ENCODE peak calls at places on chromosomes 3 and 15, in ten cellular contexts. C, L, T, B, V, Z, W, I, E and D are unnamed samples.

GRCh38 chr15:63945005-63945788 is 101.1 kb downstream of the DAPK2 start:
- DNase-seq in C (peak), V (peak), B (peak), L (peak), E (peak), I (peak), Z (peak), T (peak), W (peak), D (peak)

GRCh38 chr3:183695569-183696364 is 1.8 kb upstream of the YEATS2 start:
- DNase-seq in Z (no peak), W (no peak), B (no peak), I (no peak), V (no peak), C (no peak), T (no peak), L (no peak), E (no peak), D (no peak)

GRCh38 chr3:196162679-196163078 is 48.5 kb downstream of the ZDHHC19 start:
- DNase-seq in V (no peak), L (no peak), E (no peak), C (no peak), Z (peak), B (no peak), T (no peak), W (no peak), I (no peak), D (no peak)

GRCh38 chr3:101813817-101814440 is 34.9 kb downstream of the NXPE3 start:
- DNase-seq in E (no peak), Z (no peak), C (peak), V (peak), I (no peak), L (peak), T (no peak), W (peak), B (no peak), D (peak)

GRCh38 chr15:84611631-84612030 is 10.8 kb downstream of the ZSCAN2 start:
- DNase-seq in T (no peak), Z (no peak), I (no peak), B (peak), L (no peak), C (peak), V (peak), E (no peak), W (no peak), D (no peak)

GRCh38 chr3:152737021-152737908 is 97.7 kb upstream of the P2RY1 start:
- DNase-seq in E (no peak), T (peak), B (peak), V (peak), W (no peak), C (peak), I (no peak), Z (no peak), L (peak), D (peak)

GRCh38 chr3:54374214-54374855 is 252.0 kb downstream of the CACNA2D3 start:
- DNase-seq in W (no peak), I (no peak), B (no peak), L (peak), C (no peak), E (no peak), Z (no peak), T (peak), V (no peak), D (no peak)

GRCh38 chr3:121979734-121980449 is 42.2 kb downstream of the ILDR1 start:
- DNase-seq in E (no peak), Z (no peak), L (no peak), I (no peak), C (peak), V (no peak), T (no peak), B (no peak), W (no peak), D (no peak)

GRCh38 chr3:39900462-39901002 is 91.1 kb downstream of the MYRIP start:
- DNase-seq in C (peak), Z (no peak), W (no peak), T (no peak), L (no peak), E (no peak), B (no peak), V (no peak), I (no peak), D (no peak)

GRCh38 chr3:10653241-10653640 is 147.9 kb upstream of the ATP2B2 start:
- DNase-seq in I (no peak), B (no peak), L (no peak), V (no peak), C (no peak), W (no peak), E (no peak), Z (no peak), T (no peak), D (no peak)

GRCh38 chr3:134387293-134387692 is 13.0 kb upstream of the AMOTL2 start:
- DNase-seq in I (no peak), T (no peak), Z (no peak), C (no peak), E (no peak), L (no peak), B (no peak), V (no peak), W (no peak), D (no peak)

GRCh38 chr3:195046441-195046840 is 224.5 kb downstream of the XXYLT1 start:
- DNase-seq in L (no peak), T (no peak), I (no peak), W (no peak), C (no peak), Z (peak), V (no peak), E (no peak), B (no peak), D (no peak)

GRCh38 chr3:129625071-129625874 is 18.8 kb upstream of the PLXND1 start:
- DNase-seq in B (no peak), W (no peak), E (peak), V (no peak), I (no peak), L (peak), Z (no peak), T (peak), C (no peak), D (peak)

GRCh38 chr3:143445118-143445517 is 325.5 kb downstream of the CHST2 start:
- DNase-seq in T (peak), V (peak), I (no peak), Z (no peak), C (no peak), E (no peak), B (peak), L (peak), W (no peak), D (peak)

GRCh38 chr3:106765342-106765741 is 611.9 kb upstream of the CCDC54 start:
- DNase-seq in E (no peak), B (peak), W (peak), C (peak), Z (no peak), T (no peak), L (peak), V (peak), I (no peak), D (peak)

GRCh38 chr3:171013822-171014748 is 12.4 kb downstream of the SLC2A2 start:
- DNase-seq in V (no peak), T (no peak), E (no peak), W (no peak), L (no peak), C (no peak), Z (no peak), B (no peak), I (no peak), D (no peak)

GRCh38 chr3:114411811-114412803 is 118.3 kb downstream of the TIGIT start:
- DNase-seq in Z (peak), I (no peak), W (no peak), E (no peak), V (peak), C (peak), B (peak), T (no peak), L (peak), D (peak)

GRCh38 chr3:32564195-32564594 is 6.5 kb downstream of the DYNC1LI1 start:
- DNase-seq in Z (no peak), E (no peak), T (no peak), W (no peak), B (no peak), L (no peak), I (no peak), V (no peak), C (no peak), D (no peak)

GRCh38 chr3:47002490-47003410 is 23.3 kb downstream of the NBEAL2 start:
- DNase-seq in E (peak), W (no peak), L (no peak), Z (peak), I (no peak), V (no peak), T (no peak), C (no peak), B (no peak), D (no peak)

GRCh38 chr3:163785693-163786092 is 1292.6 kb downstream of the SI start:
- DNase-seq in B (peak), I (no peak), T (peak), Z (no peak), E (no peak), V (no peak), L (no peak), C (no peak), W (peak), D (peak)

GRCh38 chr3:39937315-39937714 is 127.9 kb downstream of the MYRIP start:
- DNase-seq in T (no peak), Z (no peak), I (no peak), B (no peak), W (no peak), L (no peak), V (no peak), E (no peak), C (no peak), D (no peak)

GRCh38 chr15:89129123-89129815 is 41.0 kb downstream of the ABHD2 start:
- DNase-seq in L (peak), C (peak), W (peak), E (peak), B (no peak), I (peak), V (peak), Z (no peak), T (peak), D (no peak)

GRCh38 chr3:42491876-42492507 is 10.5 kb upstream of the VIPR1 start:
- DNase-seq in W (no peak), V (no peak), Z (no peak), B (no peak), E (peak), I (no peak), L (no peak), T (no peak), C (no peak), D (no peak)

GRCh38 chr3:178350763-178351162 is 185.5 kb upstream of the KCNMB2 start:
- DNase-seq in B (no peak), E (no peak), L (peak), V (peak), T (no peak), I (no peak), C (peak), W (no peak), Z (no peak), D (no peak)

GRCh38 chr15:99096894-99097426 is 7.9 kb upstream of the SYNM start:
- DNase-seq in W (no peak), L (no peak), Z (no peak), C (no peak), T (no peak), I (no peak), E (no peak), B (no peak), V (no peak), D (no peak)

GRCh38 chr3:33438284-33438668 is 1.9 kb downstream of the UBP1 start:
- DNase-seq in T (no peak), V (peak), B (no peak), W (no peak), L (peak), C (peak), Z (no peak), I (no peak), E (no peak), D (peak)

GRCh38 chr3:131550562-131551188 is 47.9 kb upstream of the MRPL3 start:
- DNase-seq in Z (no peak), B (no peak), T (no peak), V (no peak), L (no peak), E (no peak), C (no peak), W (no peak), I (no peak), D (no peak)

GRCh38 chr3:46719735-46720271 is 2.1 kb upstream of the PRSS50 start:
- DNase-seq in C (no peak), I (no peak), T (no peak), Z (no peak), V (no peak), E (no peak), L (no peak), W (no peak), B (no peak), D (no peak)

GRCh38 chr3:61875976-61876671 is 314.8 kb downstream of the PTPRG start:
- DNase-seq in I (no peak), W (no peak), Z (no peak), T (no peak), L (no peak), V (no peak), E (no peak), C (peak), B (no peak), D (no peak)

GRCh38 chr3:25027639-25028038 is 400.4 kb upstream of the RARB start:
- DNase-seq in W (no peak), B (no peak), T (no peak), I (no peak), C (no peak), Z (no peak), L (no peak), E (no peak), V (no peak), D (no peak)

GRCh38 chr3:126523745-126524428 is at the start of gene CHST13:
- DNase-seq in E (peak), V (peak), C (peak), W (peak), T (no peak), I (no peak), L (peak), Z (peak), B (no peak), D (peak)

GRCh38 chr3:184011937-184012889 is 5.5 kb downstream of the ABCC5 start:
- DNase-seq in C (no peak), V (no peak), L (no peak), T (no peak), W (no peak), B (no peak), Z (no peak), I (no peak), E (no peak), D (no peak)

GRCh38 chr15:31080618-31081017 is 20.9 kb downstream of the TRPM1 start:
- DNase-seq in V (no peak), T (peak), L (peak), B (no peak), E (peak), I (no peak), W (peak), C (no peak), Z (peak), D (no peak)

GRCh38 chr3:110799236-110799635 is 272.4 kb upstream of the NECTIN3 start:
- DNase-seq in W (peak), B (no peak), I (no peak), Z (no peak), E (no peak), T (no peak), V (peak), C (no peak), L (peak), D (no peak)

GRCh38 chr3:144235489-144235888 is 263.9 kb downstream of the DIPK2A start:
- DNase-seq in W (no peak), B (no peak), Z (no peak), L (no peak), C (no peak), T (no peak), E (no peak), I (no peak), V (no peak), D (no peak)